ENCODE peak calls at places on chromosomes 5 and 9, in four cellular contexts. A is SK-N-SH, B is H1, S is K562. V is an unnamed sample.

GRCh38 chr9:99340281-99340680 is 118.2 kb downstream of the SEC61B start:
- DNase-seq in S (no peak), B (no peak), A (no peak), V (no peak)

GRCh38 chr5:158123595-158123994 is 264.6 kb upstream of the CLINT1 start:
- DNase-seq in B (no peak), A (no peak), S (no peak), V (no peak)

GRCh38 chr9:100377015-100377414 is 24.3 kb upstream of the TEX10 start:
- DNase-seq in A (no peak), B (no peak), S (no peak), V (no peak)

GRCh38 chr5:169934990-169935389 is 45.3 kb downstream of the INSYN2B start:
- DNase-seq in B (no peak), S (no peak), A (no peak), V (no peak)

GRCh38 chr9:6598249-6598725 is 47.2 kb downstream of the GLDC start:
- DNase-seq in S (no peak), B (no peak), A (no peak), V (no peak)

GRCh38 chr5:71862661-71863060 is 143.6 kb downstream of the CARTPT start:
- DNase-seq in B (no peak), A (no peak), S (no peak), V (no peak)

GRCh38 chr5:156121234-156121633 is 205.7 kb upstream of the SGCD start:
- DNase-seq in B (no peak), S (no peak), A (no peak), V (no peak)

GRCh38 chr9:117823621-117824020 is 119.4 kb downstream of the TLR4 start:
- DNase-seq in S (no peak), B (no peak), A (no peak), V (no peak)

GRCh38 chr5:167764650-167765289 is 526.7 kb upstream of the WWC1 start:
- DNase-seq in S (no peak), A (no peak), B (no peak), V (no peak)

GRCh38 chr9:76403352-76403751 is 9.1 kb upstream of the RFK start:
- DNase-seq in B (no peak), A (peak), S (no peak), V (no peak)

GRCh38 chr5:114101153-114101552 is 260.7 kb upstream of the KCNN2 start:
- DNase-seq in B (no peak), S (peak), A (peak), V (no peak)

GRCh38 chr5:164679461-164679860 is 1174.0 kb downstream of the MAT2B start:
- DNase-seq in A (no peak), S (no peak), B (no peak), V (no peak)

GRCh38 chr9:70080481-70081119 is 37.0 kb downstream of the MAMDC2 start:
- DNase-seq in A (no peak), S (no peak), B (no peak), V (no peak)

GRCh38 chr9:14627513-14627912 is 65.7 kb downstream of the ZDHHC21 start:
- DNase-seq in B (no peak), A (peak), S (no peak), V (no peak)

GRCh38 chr9:34158362-34158869 is 20.4 kb upstream of the UBAP1 start:
- DNase-seq in S (peak), A (no peak), B (no peak), V (no peak)

GRCh38 chr5:151528996-151529395 is 62.1 kb downstream of the FAT2 start:
- DNase-seq in S (no peak), A (no peak), B (no peak), V (no peak)

GRCh38 chr5:80655231-80655784 is 525 bp upstream of the DHFR start:
- DNase-seq in A (no peak), S (no peak), B (no peak), V (no peak)

DNA sequence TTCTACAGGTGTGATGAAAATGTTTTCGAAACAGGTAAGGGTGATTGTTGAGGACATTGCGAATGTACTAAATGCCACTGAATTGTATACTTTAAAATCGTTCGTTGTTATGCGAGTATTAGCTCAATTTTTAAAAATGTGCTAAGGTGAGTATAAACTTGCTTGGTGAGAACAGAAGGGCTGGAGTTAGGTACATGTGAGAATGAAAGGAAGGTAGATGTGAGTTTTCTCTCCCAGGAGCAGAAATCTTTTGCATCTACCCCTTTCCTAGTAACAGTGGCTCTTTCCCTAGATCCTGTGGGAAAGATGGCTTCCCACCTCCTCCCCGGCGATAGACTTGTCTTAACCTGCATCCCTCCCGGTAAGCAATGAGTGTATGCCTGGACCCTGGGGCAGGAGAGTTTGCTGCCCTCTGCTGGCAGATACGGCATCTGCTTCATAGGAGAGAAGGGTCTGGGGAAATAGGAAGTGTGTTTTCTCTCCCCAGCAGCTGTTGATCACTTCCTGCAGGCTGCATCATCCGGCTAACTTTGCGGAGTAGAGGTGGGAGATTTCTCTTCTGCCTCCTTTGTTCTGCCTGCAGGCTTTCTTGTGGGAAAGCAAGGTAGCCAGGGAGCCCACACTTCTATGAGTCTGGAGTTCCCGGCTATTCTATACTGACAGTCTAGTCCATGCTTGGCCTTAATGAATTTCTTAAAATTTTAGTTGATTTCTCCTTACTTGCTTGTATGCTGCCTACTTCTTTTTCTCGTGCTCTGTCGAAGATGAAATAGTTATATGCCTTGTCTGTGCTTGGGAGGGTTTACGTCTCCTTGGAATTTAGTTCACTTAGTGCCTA is 373.3 kb upstream of the SEMA6A start:
- DNase-seq in S (peak), A (peak), B (peak), V (peak)
- TF ChIP-seq CTCF in S (peak), A (peak), B (peak), V (peak)

GRCh38 chr9:132474253-132474652 is 64.2 kb downstream of the CFAP77 start:
- DNase-seq in B (no peak), S (no peak), A (no peak), V (no peak)
- TF ChIP-seq TEAD4 in B (no peak), S (no peak), A (no peak), V (no peak)

DNA sequence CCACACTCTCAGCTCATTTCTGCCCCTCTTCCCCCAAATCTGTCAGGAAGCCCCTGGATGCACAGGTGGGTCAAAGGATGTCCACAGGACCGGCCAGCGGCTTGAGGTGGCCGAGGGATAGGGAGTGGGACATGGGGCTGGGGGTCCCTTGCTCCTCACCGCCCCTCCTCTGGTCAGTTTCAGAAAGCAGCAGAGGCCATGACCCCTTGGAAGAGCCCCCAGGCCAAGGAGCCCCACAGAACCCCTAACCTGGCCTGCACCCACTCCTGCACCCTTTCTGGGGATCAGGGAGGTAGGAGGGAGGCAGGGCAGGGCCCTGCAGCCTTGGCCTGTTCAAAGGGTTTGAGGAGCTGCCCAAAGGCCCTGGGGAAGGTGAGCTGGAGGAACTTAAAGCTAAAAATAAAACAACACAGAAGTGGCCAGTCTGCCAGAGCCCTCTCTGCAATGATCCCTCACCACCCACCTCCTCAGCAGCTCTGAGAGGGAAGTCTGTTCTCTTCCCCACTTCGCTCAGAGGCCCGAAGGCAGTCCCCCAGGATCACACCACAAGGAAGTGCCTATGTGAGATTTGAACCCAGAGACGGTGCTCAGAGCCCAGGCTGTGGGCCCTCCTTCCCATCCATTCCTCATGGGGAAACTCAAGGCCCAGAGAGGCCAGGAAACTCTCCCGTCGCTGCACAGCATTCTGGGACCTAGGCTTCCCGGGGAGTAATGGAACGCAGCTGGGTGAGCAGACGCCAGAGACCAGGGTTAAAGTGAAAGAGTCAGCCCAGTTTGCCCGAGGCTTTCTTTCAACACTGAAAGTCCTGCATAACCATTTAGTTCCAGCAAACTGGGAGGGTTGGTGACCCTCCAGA is 918 bp downstream of the ENG start:
- DNase-seq in S (no peak), B (no peak), A (peak), V (no peak)
- TF ChIP-seq MAX in S (no peak), B (no peak), A (no peak), V (no peak)

GRCh38 chr5:150112211-150113046 is 26.1 kb upstream of the CSF1R start:
- DNase-seq in B (peak), S (no peak), A (peak), V (no peak)

GRCh38 chr5:150108711-150109605 is 22.6 kb upstream of the CSF1R start:
- DNase-seq in S (no peak), B (no peak), A (peak), V (no peak)

GRCh38 chr5:150107909-150108447 is 21.6 kb upstream of the CSF1R start:
- DNase-seq in S (no peak), A (no peak), B (no peak), V (no peak)

GRCh38 chr5:150111121-150111520 is 24.8 kb upstream of the CSF1R start:
- DNase-seq in S (no peak), B (no peak), A (peak), V (no peak)

DNA sequence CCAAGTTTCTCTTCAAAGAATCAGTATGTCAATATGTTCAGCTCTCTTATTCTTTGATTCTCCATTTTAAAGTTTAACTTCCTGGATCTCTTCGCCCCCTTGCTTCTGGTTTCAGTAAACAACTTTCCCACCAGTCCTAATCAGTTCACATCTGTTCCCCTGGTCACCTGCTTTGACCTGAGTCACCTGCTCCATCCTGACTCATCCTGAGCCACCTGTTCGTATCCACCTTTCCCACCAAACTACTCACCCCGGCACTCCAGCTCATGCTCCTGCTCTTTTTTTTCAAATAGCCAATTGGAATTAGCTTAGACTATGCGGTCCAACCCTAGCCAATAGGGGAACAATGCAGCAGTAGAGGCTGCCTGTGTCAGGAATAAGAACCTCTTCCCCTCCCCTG is 23.6 kb upstream of the CSF1R start:
- DNase-seq in A (no peak), S (no peak), B (no peak), V (no peak)
- TF ChIP-seq CTCF in A (no peak), S (no peak), B (no peak), V (no peak)

DNA sequence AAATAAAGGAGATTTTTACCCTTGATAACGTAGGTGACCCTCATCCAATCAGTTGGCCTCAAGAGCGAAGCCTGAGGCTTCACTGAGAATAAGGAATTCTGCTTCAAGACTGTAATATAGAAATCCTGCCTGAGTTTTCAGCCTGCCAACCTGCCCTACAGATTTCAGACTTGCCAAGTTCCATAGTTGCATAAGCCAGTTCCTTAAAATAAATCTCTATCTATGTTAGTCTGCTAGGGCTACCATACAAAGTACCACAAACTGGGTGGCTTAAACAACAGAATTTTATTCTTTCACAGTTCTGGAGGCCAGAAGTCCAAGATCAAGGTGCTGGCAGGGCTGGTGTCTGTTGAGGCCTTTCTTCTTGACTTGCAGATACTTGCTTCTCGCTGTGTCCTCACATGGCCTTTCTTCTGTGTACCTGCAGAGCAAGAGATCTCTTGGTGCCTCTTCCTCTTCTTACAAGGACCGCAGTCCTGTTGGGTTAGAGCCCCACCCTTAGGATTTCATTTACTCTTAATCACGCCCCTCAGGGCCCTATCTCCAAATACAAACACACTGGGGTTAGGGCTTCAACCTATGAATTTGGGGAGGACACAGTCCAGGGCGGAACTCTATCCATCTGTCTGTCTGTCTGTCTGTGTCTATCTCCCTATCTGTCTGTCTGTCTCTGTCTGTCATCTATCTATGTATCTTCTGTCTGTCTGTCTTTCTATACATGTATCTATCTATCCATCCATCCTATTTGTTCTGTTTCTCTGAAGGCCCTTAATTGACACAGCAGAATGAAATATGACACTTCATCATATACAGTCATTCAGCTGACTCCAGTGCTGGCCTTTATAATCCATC is 17.0 kb upstream of the CMBL start:
- DNase-seq in A (no peak), S (peak), B (no peak), V (no peak)
- TF ChIP-seq TEAD4 in A (no peak), S (no peak), B (no peak), V (no peak)

GRCh38 chr5:117207088-117207668 is 632.6 kb upstream of the SEMA6A start:
- DNase-seq in A (no peak), B (no peak), S (no peak), V (peak)
- TF ChIP-seq MAX in A (no peak), B (no peak), S (no peak), V (no peak)

GRCh38 chr5:36214434-36214833 is 27.3 kb downstream of the NADK2 start:
- DNase-seq in S (no peak), A (no peak), B (no peak), V (no peak)
- TF ChIP-seq CTCF in S (peak), A (no peak), B (no peak), V (no peak)

GRCh38 chr9:128124451-128124850 is 3.1 kb downstream of the PTGES2 start:
- DNase-seq in S (no peak), B (no peak), A (no peak), V (no peak)
- TF ChIP-seq TEAD4 in S (no peak), B (no peak), A (no peak), V (no peak)

DNA sequence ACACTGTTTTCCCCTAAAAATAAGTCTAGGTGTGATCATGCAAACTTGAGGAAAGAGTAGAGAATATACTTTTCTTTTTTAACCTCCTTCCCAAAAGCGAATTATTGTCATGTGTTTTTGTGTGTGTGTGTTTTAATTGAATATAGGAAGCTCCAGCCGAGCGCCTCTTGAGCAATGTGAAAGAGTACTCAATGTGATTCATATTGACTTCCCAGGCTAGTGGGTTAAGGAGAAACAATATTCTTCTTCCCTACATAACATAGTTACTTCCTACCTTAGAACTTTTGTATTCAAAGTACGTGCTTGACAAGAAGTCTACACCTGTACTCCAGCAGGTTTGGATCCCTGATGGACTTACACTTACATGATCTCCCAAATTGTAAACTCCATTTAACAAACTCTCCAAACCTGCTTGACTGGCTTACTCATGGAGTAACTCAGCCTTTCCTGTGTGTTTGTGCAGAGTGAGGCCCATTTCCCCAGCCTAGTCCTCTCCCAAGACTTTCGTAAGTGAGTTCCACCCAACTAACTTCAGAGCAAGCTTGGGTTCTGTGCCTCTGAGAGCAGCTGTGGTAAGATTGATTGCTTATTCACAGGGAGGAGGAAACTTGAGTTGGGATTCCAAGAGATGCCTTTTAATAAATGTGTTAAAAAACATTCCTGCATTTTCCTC is 9.3 kb downstream of the SLC28A3 start:
- DNase-seq in A (no peak), S (no peak), B (no peak), V (no peak)
- TF ChIP-seq MAX in A (no peak), S (no peak), B (no peak), V (no peak)

GRCh38 chr5:142323480-142324376 is 1.1 kb downstream of the SPRY4 start:
- DNase-seq in A (peak), B (no peak), S (no peak), V (no peak)
- TF ChIP-seq CTCF in A (no peak), B (no peak), S (no peak), V (no peak)